ENCODE peak calls at places on chromosomes 2 and 18, in nine cellular contexts. Z, E, T, R, P, J, I, O and L are unnamed samples.

GRCh38 chr2:64142817-64143153 is 1.4 kb downstream of the PELI1 start:
- DNase-seq in Z (no peak), E (no peak), T (no peak), R (no peak), P (no peak), J (no peak), I (no peak), O (peak), L (no peak)

GRCh38 chr2:102304711-102305591 is 6.4 kb upstream of the IL1RL1 start:
- DNase-seq in Z (no peak), E (no peak), T (no peak), R (no peak), P (no peak), J (no peak), I (no peak), O (no peak), L (no peak)

GRCh38 chr2:238160206-238161129 is 1.7 kb downstream of the ERFE start:
- DNase-seq in Z (no peak), E (no peak), T (no peak), R (no peak), P (no peak), J (no peak), I (no peak), O (no peak), L (no peak)

GRCh38 chr2:134774786-134775641 is 56.2 kb upstream of the TMEM163 start:
- DNase-seq in Z (no peak), E (no peak), T (no peak), R (peak), P (no peak), J (no peak), I (no peak), O (peak), L (no peak)

GRCh38 chr2:23651187-23651983 is 266.4 kb downstream of the KLHL29 start:
- DNase-seq in Z (no peak), E (peak), T (peak), R (peak), P (no peak), J (no peak), I (no peak), O (peak), L (no peak)

GRCh38 chr18:13437034-13437433 is 218.5 kb downstream of the LDLRAD4 start:
- DNase-seq in Z (no peak), E (no peak), T (no peak), R (no peak), P (no peak), J (no peak), I (no peak), O (no peak), L (no peak)

GRCh38 chr2:128523490-128523889 is 204.8 kb upstream of the HS6ST1 start:
- DNase-seq in Z (no peak), E (no peak), T (no peak), R (no peak), P (no peak), J (no peak), I (no peak), O (no peak), L (no peak)

GRCh38 chr2:235802542-235802941 is 308.7 kb downstream of the AGAP1 start:
- DNase-seq in Z (no peak), E (no peak), T (no peak), R (no peak), P (no peak), J (no peak), I (no peak), O (no peak), L (no peak)

GRCh38 chr18:61998335-61998734 is 105.5 kb upstream of the RNF152 start:
- DNase-seq in Z (no peak), E (no peak), T (no peak), R (peak), P (no peak), J (no peak), I (no peak), O (peak), L (no peak)

GRCh38 chr2:17538022-17538843 is 2.3 kb upstream of the VSNL1 start:
- DNase-seq in Z (no peak), E (peak), T (peak), R (peak), P (no peak), J (no peak), I (no peak), O (no peak), L (no peak)

GRCh38 chr18:59249186-59249774 is 24.0 kb downstream of the RAX start:
- DNase-seq in Z (no peak), E (peak), T (peak), R (peak), P (no peak), J (peak), I (no peak), O (peak), L (no peak)

GRCh38 chr18:51025512-51025911 is 4.5 kb upstream of the SMAD4 start:
- DNase-seq in Z (no peak), E (no peak), T (no peak), R (no peak), P (no peak), J (no peak), I (no peak), O (no peak), L (no peak)

GRCh38 chr2:193469251-193469650 is 1274.5 kb upstream of the TMEFF2 start:
- DNase-seq in Z (no peak), E (no peak), T (no peak), R (no peak), P (no peak), J (peak), I (no peak), O (no peak), L (no peak)

GRCh38 chr2:159855153-159856140 is 57.4 kb upstream of the CD302 start:
- DNase-seq in Z (no peak), E (peak), T (peak), R (peak), P (no peak), J (no peak), I (no peak), O (no peak), L (no peak)

GRCh38 chr2:235945608-235946140 is 222.5 kb downstream of the GBX2 start:
- DNase-seq in Z (no peak), E (no peak), T (no peak), R (no peak), P (no peak), J (no peak), I (no peak), O (no peak), L (no peak)

GRCh38 chr2:179454443-179455218 is 190.0 kb upstream of the SESTD1 start:
- DNase-seq in Z (no peak), E (peak), T (peak), R (peak), P (no peak), J (no peak), I (no peak), O (peak), L (peak)

GRCh38 chr2:112891333-112891950 is 19.5 kb upstream of the IL37 start:
- DNase-seq in Z (no peak), E (no peak), T (no peak), R (peak), P (no peak), J (no peak), I (no peak), O (no peak), L (no peak)

GRCh38 chr2:222052934-222053367 is 245.8 kb downstream of the PAX3 start:
- DNase-seq in Z (no peak), E (no peak), T (no peak), R (no peak), P (no peak), J (no peak), I (no peak), O (peak), L (no peak)

GRCh38 chr2:203823179-203823578 is 44.4 kb upstream of the CTLA4 start:
- DNase-seq in Z (no peak), E (no peak), T (no peak), R (no peak), P (no peak), J (no peak), I (no peak), O (no peak), L (no peak)

GRCh38 chr2:203659650-203660049 is 46.8 kb upstream of the CD28 start:
- DNase-seq in Z (no peak), E (no peak), T (no peak), R (no peak), P (no peak), J (peak), I (no peak), O (no peak), L (no peak)

GRCh38 chr2:34738691-34739090 is 1139.6 kb upstream of the FAM98A start:
- DNase-seq in Z (no peak), E (no peak), T (no peak), R (no peak), P (no peak), J (no peak), I (no peak), O (no peak), L (no peak)

GRCh38 chr2:42809876-42810125 is 17.4 kb upstream of the HAAO start:
- DNase-seq in Z (peak), E (no peak), T (peak), R (no peak), P (peak), J (no peak), I (peak), O (peak), L (peak)

GRCh38 chr2:150472122-150472899 is 15.2 kb downstream of the RND3 start:
- DNase-seq in Z (no peak), E (peak), T (peak), R (peak), P (no peak), J (no peak), I (no peak), O (peak), L (no peak)

GRCh38 chr2:44164617-44165016 is 4.1 kb upstream of the PPM1B start:
- DNase-seq in Z (no peak), E (no peak), T (no peak), R (no peak), P (no peak), J (no peak), I (no peak), O (no peak), L (no peak)

GRCh38 chr2:136310005-136310495 is 192.1 kb upstream of the CXCR4 start:
- DNase-seq in Z (no peak), E (no peak), T (no peak), R (no peak), P (no peak), J (no peak), I (no peak), O (no peak), L (no peak)

GRCh38 chr2:33606622-33607021 is 7.5 kb upstream of the FAM98A start:
- DNase-seq in Z (no peak), E (no peak), T (no peak), R (no peak), P (no peak), J (no peak), I (no peak), O (no peak), L (no peak)

GRCh38 chr2:37800176-37800835 is 124.8 kb upstream of the RMDN2 start:
- DNase-seq in Z (no peak), E (no peak), T (no peak), R (no peak), P (no peak), J (no peak), I (no peak), O (no peak), L (no peak)

GRCh38 chr2:121284424-121285076 is 452 bp downstream of the TFCP2L1 start:
- DNase-seq in Z (peak), E (no peak), T (no peak), R (no peak), P (peak), J (no peak), I (no peak), O (no peak), L (no peak)

GRCh38 chr2:68292108-68292710 is 27.5 kb downstream of the CNRIP1 start:
- DNase-seq in Z (no peak), E (no peak), T (peak), R (peak), P (no peak), J (peak), I (no peak), O (peak), L (no peak)

GRCh38 chr2:19979932-19980331 is 10.0 kb downstream of the WDR35 start:
- DNase-seq in Z (no peak), E (no peak), T (no peak), R (no peak), P (no peak), J (no peak), I (no peak), O (peak), L (no peak)

GRCh38 chr2:220365023-220365422 is 737.6 kb downstream of the SLC4A3 start:
- DNase-seq in Z (no peak), E (peak), T (peak), R (peak), P (no peak), J (no peak), I (no peak), O (no peak), L (no peak)

GRCh38 chr2:16140771-16141640 is 200.7 kb downstream of the MYCN start:
- DNase-seq in Z (no peak), E (no peak), T (no peak), R (peak), P (no peak), J (no peak), I (no peak), O (no peak), L (no peak)

GRCh38 chr2:206263959-206264603 is 10.4 kb upstream of the ZDBF2 start:
- DNase-seq in Z (no peak), E (no peak), T (no peak), R (no peak), P (no peak), J (no peak), I (no peak), O (no peak), L (no peak)

GRCh38 chr2:1771626-1772280 is 27.4 kb upstream of the PXDN start:
- DNase-seq in Z (no peak), E (no peak), T (no peak), R (no peak), P (peak), J (no peak), I (no peak), O (no peak), L (no peak)

GRCh38 chr2:224584111-224584764 is 925 bp downstream of the CUL3 start:
- DNase-seq in Z (no peak), E (peak), T (peak), R (no peak), P (no peak), J (peak), I (no peak), O (peak), L (no peak)

GRCh38 chr2:1268034-1268433 is 145.2 kb upstream of the TPO start:
- DNase-seq in Z (no peak), E (no peak), T (no peak), R (no peak), P (no peak), J (no peak), I (no peak), O (no peak), L (no peak)

GRCh38 chr2:158602027-158602426 is 145.3 kb downstream of the PKP4 start:
- DNase-seq in Z (no peak), E (no peak), T (no peak), R (peak), P (no peak), J (no peak), I (no peak), O (no peak), L (no peak)

GRCh38 chr2:189581354-189582139 is 961 bp upstream of the SLC40A1 start:
- DNase-seq in Z (peak), E (no peak), T (no peak), R (no peak), P (peak), J (no peak), I (no peak), O (peak), L (no peak)